ENCODE peak calls at places on chromosomes 2 and 18, in eight cellular contexts. One of them, this sample, is unnamed.

GRCh38 chr2:204452464-204453023 is 92.7 kb upstream of the PARD3B start:
- DNase-seq in GM10248: no peak
- DNase-seq in dorsolateral prefrontal cortex: no peak
- DNase-seq in stimulated activated CD4-positive, alpha-beta T cell treated with anti-CD3 and anti-CD28 coated beads, Interleukin-1b, Interleukin-23, amount 100 ng/mL, for 4 hours: no peak
- DNase-seq in Daoy: peak
- DNase-seq in small intestine: peak
- DNase-seq in NCI-H1048: no peak
- DNase-seq in GM19239: no peak
- DNase-seq in this sample: no peak

GRCh38 chr2:40332096-40332826 is 119.6 kb downstream of the SLC8A1 start:
- DNase-seq in Daoy: peak
- DNase-seq in dorsolateral prefrontal cortex: no peak
- DNase-seq in small intestine: no peak
- DNase-seq in NCI-H1048: no peak
- DNase-seq in stimulated activated CD4-positive, alpha-beta T cell treated with anti-CD3 and anti-CD28 coated beads, Interleukin-1b, Interleukin-23, amount 100 ng/mL, for 4 hours: no peak
- DNase-seq in GM19239: no peak
- DNase-seq in GM10248: no peak
- DNase-seq in this sample: no peak

GRCh38 chr2:206804326-206804725 is 38.9 kb downstream of the FASTKD2 start:
- DNase-seq in dorsolateral prefrontal cortex: no peak
- DNase-seq in small intestine: no peak
- DNase-seq in GM10248: no peak
- DNase-seq in stimulated activated CD4-positive, alpha-beta T cell treated with anti-CD3 and anti-CD28 coated beads, Interleukin-1b, Interleukin-23, amount 100 ng/mL, for 4 hours: no peak
- DNase-seq in Daoy: no peak
- DNase-seq in GM19239: no peak
- DNase-seq in NCI-H1048: no peak
- DNase-seq in this sample: no peak

GRCh38 chr2:201975964-201976612 is 57.6 kb upstream of the FZD7 start:
- DNase-seq in dorsolateral prefrontal cortex: no peak
- DNase-seq in small intestine: no peak
- DNase-seq in Daoy: no peak
- DNase-seq in GM10248: no peak
- DNase-seq in GM19239: no peak
- DNase-seq in stimulated activated CD4-positive, alpha-beta T cell treated with anti-CD3 and anti-CD28 coated beads, Interleukin-1b, Interleukin-23, amount 100 ng/mL, for 4 hours: no peak
- DNase-seq in NCI-H1048: no peak
- DNase-seq in this sample: no peak

GRCh38 chr18:2568605-2569004 is 2.7 kb downstream of the METTL4 start:
- DNase-seq in Daoy: no peak
- DNase-seq in small intestine: no peak
- DNase-seq in stimulated activated CD4-positive, alpha-beta T cell treated with anti-CD3 and anti-CD28 coated beads, Interleukin-1b, Interleukin-23, amount 100 ng/mL, for 4 hours: no peak
- DNase-seq in dorsolateral prefrontal cortex: no peak
- DNase-seq in GM19239: no peak
- DNase-seq in NCI-H1048: no peak
- DNase-seq in GM10248: no peak
- DNase-seq in this sample: no peak

GRCh38 chr2:175553944-175554343 is 372.4 kb upstream of the ATP5MC3 start:
- DNase-seq in stimulated activated CD4-positive, alpha-beta T cell treated with anti-CD3 and anti-CD28 coated beads, Interleukin-1b, Interleukin-23, amount 100 ng/mL, for 4 hours: no peak
- DNase-seq in GM19239: no peak
- DNase-seq in NCI-H1048: no peak
- DNase-seq in GM10248: no peak
- DNase-seq in small intestine: no peak
- DNase-seq in Daoy: no peak
- DNase-seq in dorsolateral prefrontal cortex: no peak
- DNase-seq in this sample: no peak

GRCh38 chr2:26587966-26588365 is 53.2 kb downstream of the CIB4 start:
- DNase-seq in NCI-H1048: no peak
- DNase-seq in GM10248: no peak
- DNase-seq in dorsolateral prefrontal cortex: no peak
- DNase-seq in small intestine: no peak
- DNase-seq in Daoy: no peak
- DNase-seq in GM19239: no peak
- DNase-seq in stimulated activated CD4-positive, alpha-beta T cell treated with anti-CD3 and anti-CD28 coated beads, Interleukin-1b, Interleukin-23, amount 100 ng/mL, for 4 hours: no peak
- DNase-seq in this sample: no peak

GRCh38 chr2:178844269-178844668 is 37.0 kb upstream of the TTN start:
- DNase-seq in dorsolateral prefrontal cortex: no peak
- DNase-seq in GM19239: no peak
- DNase-seq in GM10248: no peak
- DNase-seq in stimulated activated CD4-positive, alpha-beta T cell treated with anti-CD3 and anti-CD28 coated beads, Interleukin-1b, Interleukin-23, amount 100 ng/mL, for 4 hours: no peak
- DNase-seq in NCI-H1048: no peak
- DNase-seq in Daoy: no peak
- DNase-seq in small intestine: no peak
- DNase-seq in this sample: no peak

GRCh38 chr18:58363767-58364540 is 264.9 kb downstream of the ALPK2 start:
- DNase-seq in dorsolateral prefrontal cortex: no peak
- DNase-seq in GM19239: no peak
- DNase-seq in NCI-H1048: no peak
- DNase-seq in GM10248: no peak
- DNase-seq in small intestine: no peak
- DNase-seq in Daoy: peak
- DNase-seq in stimulated activated CD4-positive, alpha-beta T cell treated with anti-CD3 and anti-CD28 coated beads, Interleukin-1b, Interleukin-23, amount 100 ng/mL, for 4 hours: no peak
- DNase-seq in this sample: no peak

GRCh38 chr2:25418944-25419677 is 77.4 kb upstream of the DNMT3A start:
- DNase-seq in NCI-H1048: no peak
- DNase-seq in GM10248: no peak
- DNase-seq in small intestine: no peak
- DNase-seq in GM19239: no peak
- DNase-seq in dorsolateral prefrontal cortex: no peak
- DNase-seq in stimulated activated CD4-positive, alpha-beta T cell treated with anti-CD3 and anti-CD28 coated beads, Interleukin-1b, Interleukin-23, amount 100 ng/mL, for 4 hours: no peak
- DNase-seq in Daoy: no peak
- DNase-seq in this sample: no peak

GRCh38 chr2:126304147-126304546 is 351.8 kb upstream of the GYPC start:
- DNase-seq in Daoy: no peak
- DNase-seq in NCI-H1048: no peak
- DNase-seq in GM19239: no peak
- DNase-seq in stimulated activated CD4-positive, alpha-beta T cell treated with anti-CD3 and anti-CD28 coated beads, Interleukin-1b, Interleukin-23, amount 100 ng/mL, for 4 hours: no peak
- DNase-seq in small intestine: peak
- DNase-seq in GM10248: no peak
- DNase-seq in dorsolateral prefrontal cortex: no peak
- DNase-seq in this sample: no peak

GRCh38 chr2:227717687-227718567 is at the start of gene SLC19A3:
- DNase-seq in NCI-H1048: peak
- DNase-seq in dorsolateral prefrontal cortex: peak
- DNase-seq in Daoy: peak
- DNase-seq in stimulated activated CD4-positive, alpha-beta T cell treated with anti-CD3 and anti-CD28 coated beads, Interleukin-1b, Interleukin-23, amount 100 ng/mL, for 4 hours: no peak
- DNase-seq in GM10248: no peak
- DNase-seq in GM19239: no peak
- DNase-seq in small intestine: peak
- DNase-seq in this sample: peak

GRCh38 chr18:36481201-36481657 is 183.7 kb downstream of the FHOD3 start:
- DNase-seq in Daoy: no peak
- DNase-seq in stimulated activated CD4-positive, alpha-beta T cell treated with anti-CD3 and anti-CD28 coated beads, Interleukin-1b, Interleukin-23, amount 100 ng/mL, for 4 hours: no peak
- DNase-seq in small intestine: no peak
- DNase-seq in GM19239: no peak
- DNase-seq in dorsolateral prefrontal cortex: no peak
- DNase-seq in NCI-H1048: no peak
- DNase-seq in GM10248: no peak
- DNase-seq in this sample: no peak

GRCh38 chr2:136492901-136493300 is 272.4 kb upstream of the THSD7B start:
- DNase-seq in GM19239: no peak
- DNase-seq in dorsolateral prefrontal cortex: no peak
- DNase-seq in Daoy: no peak
- DNase-seq in small intestine: no peak
- DNase-seq in GM10248: no peak
- DNase-seq in NCI-H1048: no peak
- DNase-seq in stimulated activated CD4-positive, alpha-beta T cell treated with anti-CD3 and anti-CD28 coated beads, Interleukin-1b, Interleukin-23, amount 100 ng/mL, for 4 hours: no peak
- DNase-seq in this sample: no peak

GRCh38 chr2:95670167-95670566 is 78.4 kb downstream of the TRIM43 start:
- DNase-seq in dorsolateral prefrontal cortex: no peak
- DNase-seq in small intestine: no peak
- DNase-seq in GM19239: no peak
- DNase-seq in GM10248: no peak
- DNase-seq in stimulated activated CD4-positive, alpha-beta T cell treated with anti-CD3 and anti-CD28 coated beads, Interleukin-1b, Interleukin-23, amount 100 ng/mL, for 4 hours: no peak
- DNase-seq in Daoy: peak
- DNase-seq in NCI-H1048: no peak
- DNase-seq in this sample: no peak

GRCh38 chr2:11514081-11514730 is 19.6 kb upstream of the GREB1 start:
- DNase-seq in small intestine: no peak
- DNase-seq in stimulated activated CD4-positive, alpha-beta T cell treated with anti-CD3 and anti-CD28 coated beads, Interleukin-1b, Interleukin-23, amount 100 ng/mL, for 4 hours: no peak
- DNase-seq in dorsolateral prefrontal cortex: no peak
- DNase-seq in Daoy: no peak
- DNase-seq in GM10248: no peak
- DNase-seq in NCI-H1048: no peak
- DNase-seq in GM19239: no peak
- DNase-seq in this sample: no peak

GRCh38 chr2:48527211-48527880 is 2.6 kb upstream of the STON1 start:
- DNase-seq in GM19239: no peak
- DNase-seq in stimulated activated CD4-positive, alpha-beta T cell treated with anti-CD3 and anti-CD28 coated beads, Interleukin-1b, Interleukin-23, amount 100 ng/mL, for 4 hours: no peak
- DNase-seq in small intestine: no peak
- DNase-seq in Daoy: no peak
- DNase-seq in dorsolateral prefrontal cortex: no peak
- DNase-seq in NCI-H1048: no peak
- DNase-seq in GM10248: no peak
- DNase-seq in this sample: no peak

GRCh38 chr18:33916200-33916599 is 308.5 kb downstream of the NOL4 start:
- DNase-seq in NCI-H1048: no peak
- DNase-seq in stimulated activated CD4-positive, alpha-beta T cell treated with anti-CD3 and anti-CD28 coated beads, Interleukin-1b, Interleukin-23, amount 100 ng/mL, for 4 hours: no peak
- DNase-seq in Daoy: no peak
- DNase-seq in dorsolateral prefrontal cortex: no peak
- DNase-seq in GM19239: no peak
- DNase-seq in GM10248: no peak
- DNase-seq in small intestine: peak
- DNase-seq in this sample: no peak

GRCh38 chr2:96325038-96325883 is at the start of gene ITPRIPL1:
- DNase-seq in small intestine: no peak
- DNase-seq in GM10248: peak
- DNase-seq in GM19239: no peak
- DNase-seq in Daoy: no peak
- DNase-seq in stimulated activated CD4-positive, alpha-beta T cell treated with anti-CD3 and anti-CD28 coated beads, Interleukin-1b, Interleukin-23, amount 100 ng/mL, for 4 hours: no peak
- DNase-seq in dorsolateral prefrontal cortex: no peak
- DNase-seq in NCI-H1048: no peak
- DNase-seq in this sample: peak

GRCh38 chr18:45793295-45793965 is 32.0 kb upstream of the SIGLEC15 start:
- DNase-seq in GM10248: no peak
- DNase-seq in GM19239: no peak
- DNase-seq in dorsolateral prefrontal cortex: no peak
- DNase-seq in stimulated activated CD4-positive, alpha-beta T cell treated with anti-CD3 and anti-CD28 coated beads, Interleukin-1b, Interleukin-23, amount 100 ng/mL, for 4 hours: no peak
- DNase-seq in small intestine: no peak
- DNase-seq in NCI-H1048: no peak
- DNase-seq in Daoy: peak
- DNase-seq in this sample: no peak

GRCh38 chr2:172995323-172996244 is 80.1 kb upstream of the MAP3K20 start:
- DNase-seq in Daoy: peak
- DNase-seq in GM10248: no peak
- DNase-seq in GM19239: no peak
- DNase-seq in dorsolateral prefrontal cortex: no peak
- DNase-seq in small intestine: peak
- DNase-seq in stimulated activated CD4-positive, alpha-beta T cell treated with anti-CD3 and anti-CD28 coated beads, Interleukin-1b, Interleukin-23, amount 100 ng/mL, for 4 hours: no peak
- DNase-seq in NCI-H1048: no peak
- DNase-seq in this sample: no peak

GRCh38 chr18:62420513-62421209 is 95.6 kb downstream of the TNFRSF11A start:
- DNase-seq in NCI-H1048: no peak
- DNase-seq in GM10248: peak
- DNase-seq in Daoy: peak
- DNase-seq in stimulated activated CD4-positive, alpha-beta T cell treated with anti-CD3 and anti-CD28 coated beads, Interleukin-1b, Interleukin-23, amount 100 ng/mL, for 4 hours: peak
- DNase-seq in dorsolateral prefrontal cortex: no peak
- DNase-seq in GM19239: peak
- DNase-seq in small intestine: peak
- DNase-seq in this sample: no peak

GRCh38 chr18:644395-645004 is 13.0 kb upstream of the TYMS start:
- DNase-seq in dorsolateral prefrontal cortex: no peak
- DNase-seq in Daoy: no peak
- DNase-seq in stimulated activated CD4-positive, alpha-beta T cell treated with anti-CD3 and anti-CD28 coated beads, Interleukin-1b, Interleukin-23, amount 100 ng/mL, for 4 hours: no peak
- DNase-seq in NCI-H1048: no peak
- DNase-seq in GM19239: no peak
- DNase-seq in small intestine: no peak
- DNase-seq in GM10248: no peak
- DNase-seq in this sample: no peak

GRCh38 chr2:31231571-31232287 is 2.2 kb upstream of the EHD3 start:
- DNase-seq in stimulated activated CD4-positive, alpha-beta T cell treated with anti-CD3 and anti-CD28 coated beads, Interleukin-1b, Interleukin-23, amount 100 ng/mL, for 4 hours: no peak
- DNase-seq in NCI-H1048: no peak
- DNase-seq in small intestine: no peak
- DNase-seq in GM10248: no peak
- DNase-seq in GM19239: no peak
- DNase-seq in dorsolateral prefrontal cortex: no peak
- DNase-seq in Daoy: no peak
- DNase-seq in this sample: no peak

GRCh38 chr18:63894367-63894766 is 6.9 kb downstream of the SERPINB2 start:
- DNase-seq in small intestine: no peak
- DNase-seq in GM10248: no peak
- DNase-seq in Daoy: no peak
- DNase-seq in stimulated activated CD4-positive, alpha-beta T cell treated with anti-CD3 and anti-CD28 coated beads, Interleukin-1b, Interleukin-23, amount 100 ng/mL, for 4 hours: no peak
- DNase-seq in NCI-H1048: no peak
- DNase-seq in GM19239: no peak
- DNase-seq in dorsolateral prefrontal cortex: no peak
- DNase-seq in this sample: no peak

GRCh38 chr18:75168654-75169053 is 40.3 kb downstream of the PTGR3 start:
- DNase-seq in GM10248: no peak
- DNase-seq in stimulated activated CD4-positive, alpha-beta T cell treated with anti-CD3 and anti-CD28 coated beads, Interleukin-1b, Interleukin-23, amount 100 ng/mL, for 4 hours: no peak
- DNase-seq in Daoy: no peak
- DNase-seq in GM19239: no peak
- DNase-seq in NCI-H1048: no peak
- DNase-seq in small intestine: no peak
- DNase-seq in dorsolateral prefrontal cortex: no peak
- DNase-seq in this sample: no peak

GRCh38 chr2:230268606-230269222 is 43.2 kb downstream of the SP140 start:
- DNase-seq in dorsolateral prefrontal cortex: no peak
- DNase-seq in GM19239: no peak
- DNase-seq in GM10248: peak
- DNase-seq in Daoy: no peak
- DNase-seq in small intestine: no peak
- DNase-seq in stimulated activated CD4-positive, alpha-beta T cell treated with anti-CD3 and anti-CD28 coated beads, Interleukin-1b, Interleukin-23, amount 100 ng/mL, for 4 hours: no peak
- DNase-seq in NCI-H1048: no peak
- DNase-seq in this sample: no peak

GRCh38 chr2:5845798-5846197 is 153.6 kb downstream of the SOX11 start:
- DNase-seq in GM19239: no peak
- DNase-seq in small intestine: no peak
- DNase-seq in stimulated activated CD4-positive, alpha-beta T cell treated with anti-CD3 and anti-CD28 coated beads, Interleukin-1b, Interleukin-23, amount 100 ng/mL, for 4 hours: no peak
- DNase-seq in NCI-H1048: no peak
- DNase-seq in GM10248: no peak
- DNase-seq in Daoy: no peak
- DNase-seq in dorsolateral prefrontal cortex: no peak
- DNase-seq in this sample: no peak

GRCh38 chr2:37488911-37489310 is 144.5 kb downstream of the QPCT start:
- DNase-seq in Daoy: no peak
- DNase-seq in dorsolateral prefrontal cortex: no peak
- DNase-seq in NCI-H1048: no peak
- DNase-seq in GM19239: no peak
- DNase-seq in stimulated activated CD4-positive, alpha-beta T cell treated with anti-CD3 and anti-CD28 coated beads, Interleukin-1b, Interleukin-23, amount 100 ng/mL, for 4 hours: no peak
- DNase-seq in small intestine: no peak
- DNase-seq in GM10248: no peak
- DNase-seq in this sample: no peak

GRCh38 chr2:75569546-75569945 is 8.8 kb upstream of the EVA1A start:
- DNase-seq in NCI-H1048: no peak
- DNase-seq in dorsolateral prefrontal cortex: no peak
- DNase-seq in small intestine: no peak
- DNase-seq in GM19239: no peak
- DNase-seq in GM10248: no peak
- DNase-seq in stimulated activated CD4-positive, alpha-beta T cell treated with anti-CD3 and anti-CD28 coated beads, Interleukin-1b, Interleukin-23, amount 100 ng/mL, for 4 hours: no peak
- DNase-seq in Daoy: no peak
- DNase-seq in this sample: no peak

GRCh38 chr2:55961318-55961911 is 37.8 kb upstream of the EFEMP1 start:
- DNase-seq in NCI-H1048: no peak
- DNase-seq in GM19239: peak
- DNase-seq in Daoy: peak
- DNase-seq in stimulated activated CD4-positive, alpha-beta T cell treated with anti-CD3 and anti-CD28 coated beads, Interleukin-1b, Interleukin-23, amount 100 ng/mL, for 4 hours: no peak
- DNase-seq in dorsolateral prefrontal cortex: no peak
- DNase-seq in small intestine: peak
- DNase-seq in GM10248: peak
- DNase-seq in this sample: no peak

GRCh38 chr2:127389778-127390435 is 2.1 kb upstream of the MAP3K2 start:
- DNase-seq in small intestine: no peak
- DNase-seq in GM10248: no peak
- DNase-seq in Daoy: no peak
- DNase-seq in stimulated activated CD4-positive, alpha-beta T cell treated with anti-CD3 and anti-CD28 coated beads, Interleukin-1b, Interleukin-23, amount 100 ng/mL, for 4 hours: no peak
- DNase-seq in NCI-H1048: no peak
- DNase-seq in GM19239: no peak
- DNase-seq in dorsolateral prefrontal cortex: no peak
- DNase-seq in this sample: no peak

GRCh38 chr2:217599906-217600305 is 402.9 kb downstream of the TNS1 start:
- DNase-seq in NCI-H1048: no peak
- DNase-seq in stimulated activated CD4-positive, alpha-beta T cell treated with anti-CD3 and anti-CD28 coated beads, Interleukin-1b, Interleukin-23, amount 100 ng/mL, for 4 hours: no peak
- DNase-seq in GM19239: no peak
- DNase-seq in Daoy: no peak
- DNase-seq in small intestine: no peak
- DNase-seq in dorsolateral prefrontal cortex: no peak
- DNase-seq in GM10248: no peak
- DNase-seq in this sample: no peak

GRCh38 chr2:88666576-88666975 is 24.9 kb upstream of the RPIA start:
- DNase-seq in stimulated activated CD4-positive, alpha-beta T cell treated with anti-CD3 and anti-CD28 coated beads, Interleukin-1b, Interleukin-23, amount 100 ng/mL, for 4 hours: no peak
- DNase-seq in Daoy: peak
- DNase-seq in dorsolateral prefrontal cortex: no peak
- DNase-seq in GM10248: no peak
- DNase-seq in small intestine: no peak
- DNase-seq in GM19239: no peak
- DNase-seq in NCI-H1048: no peak
- DNase-seq in this sample: no peak